ENCODE peak calls at places on chromosomes 4 and X, in five cellular contexts. Y, L, Z, N and F are unnamed samples.
A peak's percentile ranks its signal among the peaks of the same experiment; 100 is the strongest.

GRCh38 chr4:30103455-30103854 is 616.7 kb upstream of the PCDH7 start:
- DNase-seq in Z (no peak), L (no peak), N (peak; percentile 31), Y (no peak), F (no peak)

GRCh38 chrX:18649498-18649951 is 22.4 kb downstream of the RS1 start:
- DNase-seq in N (no peak), Y (no peak), L (no peak), Z (no peak), F (no peak)

GRCh38 chr4:10074076-10074766 is 42.4 kb downstream of the WDR1 start:
- DNase-seq in L (no peak), Z (no peak), Y (no peak), N (no peak), F (no peak)

GRCh38 chrX:47311857-47312774 is 58.3 kb upstream of the ZNF157 start:
- DNase-seq in L (peak; percentile 21), Z (peak; percentile 62), N (peak; percentile 63), Y (peak; percentile 5), F (peak; percentile 42)

GRCh38 chr4:182643801-182644311 is 273.3 kb downstream of the DCTD start:
- DNase-seq in N (peak; percentile 94), L (no peak), Z (no peak), Y (no peak), F (no peak)

GRCh38 chr4:186726440-186727148 is 2.9 kb upstream of the FAT1 start:
- DNase-seq in Y (peak; percentile 41), Z (peak; percentile 30), N (peak; percentile 80), L (no peak), F (peak; percentile 67)

GRCh38 chr4:25221377-25221776 is 12.5 kb upstream of the PI4K2B start:
- DNase-seq in L (no peak), Z (no peak), Y (no peak), N (no peak), F (no peak)

GRCh38 chr4:84733343-84734033 is 150.6 kb downstream of the CDS1 start:
- DNase-seq in L (no peak), Y (no peak), N (no peak), Z (no peak), F (no peak)

GRCh38 chr4:970854-971520 is 2.4 kb downstream of the DGKQ start:
- DNase-seq in N (no peak), L (no peak), Y (no peak), Z (no peak), F (no peak)

GRCh38 chrX:38898261-38898660 is 97.0 kb downstream of the MID1IP1 start:
- DNase-seq in N (no peak), Y (no peak), L (no peak), Z (no peak), F (no peak)

GRCh38 chrX:149830192-149830873 is 48.6 kb downstream of the MAGEA9 start:
- DNase-seq in L (no peak), Y (no peak), Z (no peak), N (peak; percentile 17), F (no peak)

GRCh38 chr4:150265806-150266205 is 187.6 kb downstream of the DCLK2 start:
- DNase-seq in Z (no peak), Y (no peak), L (no peak), N (no peak), F (no peak)

GRCh38 chrX:19972984-19973383 is 17.9 kb downstream of the BCLAF3 start:
- DNase-seq in L (no peak), Z (no peak), N (no peak), Y (no peak), F (no peak)

GRCh38 chr4:16227462-16227868 is 1.2 kb upstream of the TAPT1 start:
- DNase-seq in L (no peak), Y (no peak), Z (peak; percentile 73), N (peak; percentile 30), F (peak; percentile 65)

GRCh38 chr4:2462992-2463762 is 5.7 kb upstream of the RNF4 start:
- DNase-seq in N (no peak), L (no peak), Y (no peak), Z (no peak), F (peak; percentile 15)

GRCh38 chrX:12949927-12950656 is 24.8 kb upstream of the TMSB4X start:
- DNase-seq in Y (no peak), L (no peak), Z (peak; percentile 85), N (peak; percentile 92), F (peak; percentile 89)

GRCh38 chr4:138595171-138595570 is 353.0 kb upstream of the SLC7A11 start:
- DNase-seq in Y (no peak), L (no peak), Z (no peak), N (no peak), F (no peak)

GRCh38 chrX:14630724-14631123 is 101.4 kb downstream of the GLRA2 start:
- DNase-seq in L (no peak), Y (no peak), N (no peak), Z (no peak), F (no peak)

GRCh38 chr4:26916195-26916594 is 55.6 kb downstream of the STIM2 start:
- DNase-seq in L (no peak), Y (no peak), N (peak; percentile 40), Z (no peak), F (no peak)

GRCh38 chrX:102892103-102892502 is 45.0 kb upstream of the RAB40AL start:
- DNase-seq in Z (no peak), Y (no peak), L (no peak), N (no peak), F (no peak)

GRCh38 chr4:10023806-10024205 is 2.5 kb upstream of the SLC2A9 start:
- DNase-seq in Y (no peak), L (no peak), N (peak; percentile 51), Z (no peak), F (no peak)

GRCh38 chr4:118888666-118889312 is at the start of gene SYNPO2:
- DNase-seq in Z (peak; percentile 71), N (peak; percentile 87), Y (peak; percentile 28), L (peak; percentile 9), F (peak; percentile 26)

GRCh38 chr4:111992604-111993151 is 152.6 kb upstream of the FAM241A start:
- DNase-seq in N (no peak), L (no peak), Y (no peak), Z (no peak), F (no peak)

GRCh38 chrX:150525061-150525919 is 43.1 kb upstream of the MTM1 start:
- DNase-seq in Z (peak; percentile 80), L (no peak), N (no peak), Y (no peak), F (no peak)

GRCh38 chr4:151117371-151117962 is 18.0 kb downstream of the RPS3A start:
- DNase-seq in L (peak; percentile 30), N (peak; percentile 69), Y (peak; percentile 12), Z (peak; percentile 69), F (peak; percentile 61)

GRCh38 chr4:108972613-108973283 is 209.9 kb upstream of the ETNPPL start:
- DNase-seq in L (no peak), N (no peak), Y (no peak), Z (no peak), F (no peak)

GRCh38 chrX:37686979-37687378 is 1.4 kb downstream of the XK start:
- DNase-seq in Y (no peak), Z (no peak), N (no peak), L (no peak), F (peak; percentile 71)

GRCh38 chrX:15853586-15854079 is 980 bp downstream of the AP1S2 start:
- DNase-seq in Y (no peak), Z (no peak), L (no peak), N (no peak), F (peak; percentile 13)

DNA sequence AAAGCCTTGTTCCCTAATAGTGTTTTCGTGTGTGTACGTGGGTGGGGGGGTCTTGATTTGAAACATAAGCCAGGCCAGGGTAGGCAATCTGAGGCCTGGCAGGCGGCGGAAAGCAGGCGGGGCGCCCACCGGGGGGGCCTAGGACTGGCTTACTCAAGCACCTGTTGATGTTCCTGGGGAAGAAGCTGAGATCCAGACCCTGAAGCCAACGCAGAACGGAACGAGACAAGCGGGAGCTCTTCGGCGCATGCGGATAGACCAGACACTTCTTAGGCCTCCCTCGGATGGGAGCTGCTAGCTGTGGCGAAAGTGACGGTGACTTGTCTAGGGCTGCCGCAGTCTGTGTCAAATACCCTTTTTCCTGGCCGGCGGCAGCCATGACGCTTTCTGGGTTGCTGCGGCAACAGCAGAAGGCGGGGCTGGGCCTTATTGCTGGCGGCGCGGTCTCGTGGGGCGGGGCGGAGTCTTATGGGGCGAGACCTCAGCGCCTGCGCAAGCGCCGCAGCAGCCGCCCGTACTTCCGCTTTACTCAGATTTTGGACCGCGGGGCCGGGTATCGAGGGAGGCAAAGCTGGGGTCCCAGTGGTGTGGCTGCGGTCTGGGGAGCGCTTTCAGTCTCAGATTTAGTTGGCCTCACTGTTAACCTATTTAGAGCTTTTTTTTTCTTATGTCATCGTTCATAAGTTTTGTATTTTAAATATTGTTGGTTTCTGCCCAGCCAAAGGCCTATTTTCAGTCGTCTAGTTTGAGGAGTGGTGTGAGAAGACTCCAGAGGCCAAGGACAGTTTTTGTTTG is at the start of gene SPATA4:
- DNase-seq in N (peak; percentile 89), Y (peak; percentile 64), Z (peak; percentile 93), L (peak; percentile 86), F (peak; percentile 94)
- TF ChIP-seq POLR2A in N (peak; percentile 81), Y (peak; percentile 64), Z (no peak), L (no peak), F (peak; percentile 54)

GRCh38 chr4:188665466-188665865 is 526.2 kb downstream of the TRIML1 start:
- DNase-seq in Y (no peak), N (no peak), Z (no peak), L (no peak), F (no peak)
- TF ChIP-seq POLR2A in Y (no peak), N (no peak), Z (no peak), L (no peak), F (no peak)

GRCh38 chr4:6783111-6783981 is 819 bp downstream of the KIAA0232 start:
- DNase-seq in Z (peak; percentile 90), N (peak; percentile 79), L (peak; percentile 87), Y (peak; percentile 75), F (peak; percentile 96)
- TF ChIP-seq POLR2A in Z (peak; percentile 52), N (peak; percentile 77), L (peak; percentile 26), Y (peak; percentile 30), F (peak; percentile 69)

DNA sequence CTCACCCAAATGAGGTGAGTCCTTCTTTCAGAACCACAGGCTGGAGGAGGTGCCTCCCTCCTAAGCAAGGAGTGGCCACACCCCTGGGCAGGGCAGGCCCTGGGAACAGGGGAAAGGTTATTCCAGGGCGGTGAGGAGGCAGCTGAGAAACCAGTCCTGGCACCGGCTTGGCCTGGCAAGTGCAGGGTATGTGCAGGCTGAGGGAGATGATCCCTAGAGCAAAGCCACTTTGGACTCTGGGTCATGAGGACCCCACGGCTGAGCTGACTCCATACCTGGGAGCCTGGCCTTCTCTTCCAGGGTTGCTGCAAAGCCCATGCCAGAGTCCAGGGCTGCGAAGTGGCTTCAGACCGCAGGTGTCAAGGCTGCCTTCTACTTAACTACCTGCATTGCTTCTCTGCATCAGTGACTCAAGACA is 49.5 kb upstream of the HELT start:
- DNase-seq in Y (no peak), L (no peak), Z (peak; percentile 28), N (no peak), F (no peak)
- TF ChIP-seq POLR2A in Y (no peak), L (no peak), Z (no peak), N (no peak), F (no peak)